ENCODE peak calls at places on chromosomes 3 and 15, in five cellular contexts. R is left lung; I is naive thymus-derived CD4-positive, alpha-beta T cell; A is cardiac muscle cell; B is prostate gland. U is an unnamed sample.

GRCh38 chr3:189273736-189274135 is 102.0 kb downstream of the TPRG1 start:
- DNase-seq in R (no peak), A (no peak), B (no peak), I (no peak), U (no peak)

GRCh38 chr3:162512488-162512887 is 1015.9 kb downstream of the OTOL1 start:
- DNase-seq in A (no peak), B (no peak), R (no peak), I (no peak), U (no peak)

GRCh38 chr3:35137612-35138011 is 501.7 kb upstream of the ARPP21 start:
- DNase-seq in B (no peak), R (no peak), A (no peak), I (no peak), U (no peak)

GRCh38 chr3:143885803-143886427 is 37.6 kb upstream of the SLC9A9 start:
- DNase-seq in I (no peak), R (no peak), A (peak; percentile 67), B (peak; percentile 23), U (no peak)

GRCh38 chr3:98770261-98771039 is 7.3 kb downstream of the ST3GAL6 start:
- DNase-seq in A (no peak), R (no peak), I (no peak), B (no peak), U (peak; percentile 56)

GRCh38 chr3:182331356-182331755 is 461.9 kb upstream of the ATP11B start:
- DNase-seq in R (no peak), A (no peak), B (no peak), I (no peak), U (no peak)

GRCh38 chr3:168154101-168154500 is 58.4 kb upstream of the GOLIM4 start:
- DNase-seq in R (no peak), I (no peak), A (peak; percentile 51), B (no peak), U (no peak)

GRCh38 chr15:72599855-72600464 is 54.5 kb upstream of the GOLGA6B start:
- DNase-seq in R (no peak), A (peak; percentile 75), I (no peak), B (peak; percentile 28), U (no peak)

GRCh38 chr15:67127334-67127664 is 61.9 kb downstream of the SMAD3 start:
- DNase-seq in B (no peak), I (no peak), R (no peak), A (no peak), U (no peak)

GRCh38 chr15:90603893-90604292 is 74.2 kb downstream of the CRTC3 start:
- DNase-seq in I (no peak), A (peak; percentile 46), R (peak; percentile 48), B (no peak), U (no peak)

GRCh38 chr3:117547956-117548550 is 838.5 kb downstream of the TUSC7 start:
- DNase-seq in B (no peak), R (no peak), A (peak; percentile 57), I (no peak), U (no peak)

DNA sequence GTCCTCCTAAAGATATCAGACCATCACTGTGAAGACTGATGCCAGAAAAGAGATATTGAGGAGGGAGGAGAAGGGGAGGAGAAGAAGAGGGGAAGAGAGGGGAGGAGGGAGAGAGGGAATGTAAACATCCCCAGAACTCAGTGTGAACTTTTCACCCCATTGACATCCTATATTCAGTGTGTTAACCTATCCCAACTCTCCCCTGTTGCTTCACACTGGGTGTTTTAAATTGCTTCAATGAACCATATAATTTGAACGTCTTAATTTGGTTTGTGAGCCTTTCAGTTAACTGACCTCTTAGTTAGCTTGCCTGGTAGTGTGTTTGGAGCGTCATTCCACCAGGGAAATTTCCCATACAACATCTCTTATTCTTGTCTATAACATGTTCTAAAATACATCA is 29.8 kb upstream of the PTPRG start:
- DNase-seq in B (no peak), R (no peak), I (no peak), A (no peak), U (no peak)
- H3K27me3 ChIP-seq in B (no peaks in the 10 kb centered on the region), R (no peaks in the 10 kb centered on the region), I (no peaks in the 10 kb centered on the region), A (no peaks in the 10 kb centered on the region), U (no peaks in the 10 kb centered on the region)

GRCh38 chr3:169984287-169984686 is 17.7 kb downstream of the SEC62 start:
- DNase-seq in B (no peak), A (no peak), I (no peak), R (no peak), U (no peak)

DNA sequence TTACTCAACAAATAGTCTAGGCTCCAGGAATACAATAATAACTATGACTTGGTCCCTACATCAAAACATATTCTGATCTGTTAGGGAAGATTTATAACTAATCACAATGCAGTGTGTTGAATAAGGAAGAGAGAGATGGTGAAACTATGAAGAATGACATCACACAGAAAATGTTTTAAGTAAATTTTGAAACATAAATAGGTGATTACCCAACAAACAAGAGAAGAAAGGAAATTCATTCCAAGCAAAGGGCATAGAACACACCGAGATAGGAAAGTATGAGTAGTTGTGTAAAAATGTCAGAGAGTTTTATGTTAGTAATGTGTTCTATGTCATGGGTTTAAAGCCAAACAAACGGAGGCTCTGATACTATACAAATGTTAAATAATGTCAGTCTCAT is 13.4 kb downstream of the SEC62 start:
- DNase-seq in B (no peak), R (no peak), A (peak; percentile 78), I (no peak), U (no peak)
- H3K9me3 ChIP-seq in B (no peaks in the 10 kb centered on the region), R (no peaks in the 10 kb centered on the region), A (no peaks in the 10 kb centered on the region), I (no peaks in the 10 kb centered on the region), U (no peaks in the 10 kb centered on the region)

DNA sequence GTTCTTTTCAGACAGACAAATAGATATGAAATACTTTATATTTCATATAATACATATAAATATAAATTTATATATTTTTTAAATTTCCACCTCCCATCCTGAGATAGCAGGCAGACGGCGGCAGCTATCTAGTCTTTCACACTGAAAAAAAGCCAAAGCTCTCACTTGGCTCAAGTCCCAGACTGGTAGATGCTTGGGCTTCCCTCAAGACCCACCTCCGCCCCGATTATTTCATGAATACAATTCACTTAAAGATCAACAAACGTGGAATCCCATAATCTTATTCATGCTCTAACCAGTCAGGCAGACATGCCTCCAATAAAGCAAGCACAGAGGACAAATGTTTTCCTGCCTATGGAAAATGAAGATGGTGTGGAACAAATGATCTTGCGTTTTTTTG is 275.9 kb upstream of the NR2F2 start:
- DNase-seq in A (no peak), I (no peak), R (no peak), B (no peak), U (no peak)
- H3K4me1 ChIP-seq in A (peaks cover 15% of the 10 kb centered on the region), I (no peaks in the 10 kb centered on the region), R (peaks cover 17% of the 10 kb centered on the region), B (no peaks in the 10 kb centered on the region), U (no peaks in the 10 kb centered on the region)

GRCh38 chr3:4980229-4981159 is 1.3 kb downstream of the BHLHE40 start:
- DNase-seq in I (peak; percentile 97), B (peak; percentile 92), A (peak; percentile 97), R (peak; percentile 92), U (peak; percentile 93)
- H3K27me3 ChIP-seq in I (no peaks in the 10 kb centered on the region), B (no peaks in the 10 kb centered on the region), A (no peaks in the 10 kb centered on the region), R (no peaks in the 10 kb centered on the region), U (no peaks in the 10 kb centered on the region)

GRCh38 chr3:94543161-94543560 is 480.3 kb downstream of the NSUN3 start:
- DNase-seq in A (no peak), I (no peak), R (no peak), B (no peak), U (no peak)
- H3K9me3 ChIP-seq in A (no peaks in the 10 kb centered on the region), I (no peaks in the 10 kb centered on the region), R (no peaks in the 10 kb centered on the region), B (no peaks in the 10 kb centered on the region), U (no peaks in the 10 kb centered on the region)

GRCh38 chr3:124773351-124774304 is 43.4 kb downstream of the UMPS start:
- DNase-seq in I (no peak), R (no peak), A (no peak), B (no peak), U (no peak)

GRCh38 chr3:124775776-124776336 is 45.6 kb downstream of the UMPS start:
- DNase-seq in R (no peak), I (no peak), B (no peak), A (no peak), U (no peak)

GRCh38 chr3:124772081-124772831 is 42.0 kb downstream of the UMPS start:
- DNase-seq in B (no peak), A (peak; percentile 79), I (no peak), R (no peak), U (no peak)

GRCh38 chr3:124774841-124775402 is 44.7 kb downstream of the UMPS start:
- DNase-seq in B (no peak), A (no peak), R (no peak), I (no peak), U (no peak)

GRCh38 chr3:124774305-124774673 is 44.0 kb downstream of the UMPS start:
- DNase-seq in B (no peak), A (peak; percentile 88), I (no peak), R (no peak), U (peak; percentile 72)
- H3K4me1 ChIP-seq in B (no peaks in the 10 kb centered on the region), A (peaks cover 33% of the 10 kb centered on the region), I (no peaks in the 10 kb centered on the region), R (peaks cover 16% of the 10 kb centered on the region), U (peaks cover 10% of the 10 kb centered on the region)

GRCh38 chr3:179653106-179653776 is 401 bp downstream of the USP13 start:
- DNase-seq in R (peak; percentile 81), A (peak; percentile 89), I (peak; percentile 73), B (peak; percentile 74), U (peak; percentile 66)

GRCh38 chr3:179655236-179655635 is 2.4 kb downstream of the USP13 start:
- DNase-seq in A (no peak), R (no peak), I (no peak), B (no peak), U (no peak)

GRCh38 chr3:179651687-179652466 is 963 bp upstream of the USP13 start:
- DNase-seq in I (no peak), B (no peak), R (no peak), A (no peak), U (no peak)

GRCh38 chr3:179653777-179654117 is 907 bp downstream of the USP13 start:
- DNase-seq in A (no peak), I (peak; percentile 31), B (no peak), R (no peak), U (no peak)

DNA sequence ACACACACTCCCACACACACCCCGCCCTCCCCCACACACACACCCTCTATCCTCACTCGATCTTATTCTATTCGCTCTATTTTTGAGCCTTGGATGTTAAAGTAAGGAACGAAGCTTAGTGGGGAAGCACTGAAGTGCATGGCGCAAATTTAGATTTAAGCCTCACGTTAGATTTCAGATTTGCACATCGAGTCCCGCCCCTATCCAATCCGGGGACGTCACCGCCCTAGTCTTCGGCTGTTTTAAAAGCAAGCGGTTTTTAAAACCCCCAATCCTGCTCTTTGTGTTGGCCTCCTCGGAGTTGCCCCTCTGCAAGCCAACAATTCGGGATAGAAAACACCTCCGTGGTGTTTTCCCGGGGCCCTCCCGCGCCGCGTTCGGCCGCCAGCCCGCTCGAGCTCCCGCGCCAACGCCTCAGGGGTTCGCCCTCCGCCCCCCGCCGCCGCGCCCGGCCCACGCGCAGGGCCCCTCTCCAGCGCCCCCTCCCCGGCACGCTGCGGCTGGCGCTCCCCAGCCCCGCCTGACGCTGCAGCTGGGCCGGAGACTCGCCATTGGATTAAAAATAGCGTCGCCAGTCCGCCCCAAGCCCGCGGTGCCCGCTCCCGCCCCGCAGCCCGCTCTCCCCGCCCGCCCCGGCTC is at the start of gene USP13:
- DNase-seq in I (no peak), B (peak; percentile 47), A (peak; percentile 88), R (peak; percentile 66), U (peak; percentile 33)
- H3K27me3 ChIP-seq in I (no peaks in the 10 kb centered on the region), B (no peaks in the 10 kb centered on the region), A (no peaks in the 10 kb centered on the region), R (no peaks in the 10 kb centered on the region), U (no peaks in the 10 kb centered on the region)

U was measured in breast epithelium.